ENCODE peak calls at places on chromosomes 11 and 22, in ten cellular contexts. N is pancreas; W is transverse colon; V is posterior vena cava; Z is activated CD8-positive, alpha-beta memory T cell treated with anti-CD3 and anti-CD28 coated beads for 24 hours; L is iris pigment epithelial cell; A is stimulated activated CD4-positive, alpha-beta T cell treated with anti-CD3 and anti-CD28 coated beads, Interleukin-2, amount 100 ng/mL, for 24 hours; J is uterus; I is AG09319; G is NCI-H2081. C is an unnamed sample.

GRCh38 chr11:2389344-2390026 is 11.1 kb upstream of the TSSC4 start:
- DNase-seq in N (no peak), W (no peak), V (no peak), Z (no peak), L (no peak), A (no peak), J (no peak), I (no peak), G (no peak), C (no peak)

GRCh38 chr11:118913411-118914125 is 12.2 kb downstream of the BCL9L start:
- DNase-seq in N (no peak), W (no peak), V (no peak), Z (peak; percentile 77), L (no peak), A (no peak), J (peak; percentile 39), I (no peak), G (no peak), C (peak; percentile 22)

GRCh38 chr11:120028181-120028935 is 109.6 kb downstream of the TRIM29 start:
- DNase-seq in N (no peak), W (no peak), V (peak; percentile 23), Z (no peak), L (no peak), A (no peak), J (no peak), I (no peak), G (no peak), C (no peak)

GRCh38 chr11:117823294-117823940 is 1.1 kb downstream of the FXYD2 start:
- DNase-seq in N (no peak), W (peak; percentile 13), V (peak; percentile 85), Z (no peak), L (no peak), A (no peak), J (peak; percentile 18), I (no peak), G (peak; percentile 7), C (no peak)

GRCh38 chr22:31616315-31616980 is 45.6 kb downstream of the PISD start:
- DNase-seq in N (no peak), W (no peak), V (no peak), Z (no peak), L (no peak), A (peak; percentile 62), J (no peak), I (no peak), G (no peak), C (no peak)

GRCh38 chr11:30585067-30585891 is 874 bp downstream of the MPPED2 start:
- DNase-seq in N (peak; percentile 34), W (no peak), V (peak; percentile 81), Z (peak; percentile 62), L (no peak), A (peak; percentile 21), J (peak; percentile 49), I (no peak), G (no peak), C (no peak)

GRCh38 chr11:110501428-110501827 is 71.7 kb downstream of the FDX1 start:
- DNase-seq in N (no peak), W (no peak), V (no peak), Z (no peak), L (no peak), A (no peak), J (no peak), I (no peak), G (no peak), C (no peak)

GRCh38 chr11:36210529-36210928 is 78.7 kb downstream of the COMMD9 start:
- DNase-seq in N (no peak), W (no peak), V (no peak), Z (no peak), L (peak; percentile 58), A (no peak), J (no peak), I (no peak), G (no peak), C (no peak)

GRCh38 chr11:96061730-96062524 is 138.0 kb upstream of the MTMR2 start:
- DNase-seq in N (no peak), W (no peak), V (no peak), Z (no peak), L (peak; percentile 74), A (no peak), J (no peak), I (no peak), G (no peak), C (no peak)

GRCh38 chr22:21972806-21973205 is 9.8 kb downstream of the TOP3B start:
- DNase-seq in N (no peak), W (no peak), V (no peak), Z (no peak), L (no peak), A (no peak), J (no peak), I (no peak), G (no peak), C (no peak)

GRCh38 chr11:2741377-2742131 is 41.8 kb upstream of the KCNQ1OT1 start:
- DNase-seq in N (no peak), W (no peak), V (peak; percentile 80), Z (no peak), L (peak; percentile 84), A (no peak), J (peak; percentile 57), I (peak; percentile 20), G (no peak), C (peak; percentile 81)

GRCh38 chr11:116446048-116446399 is 326.8 kb downstream of the BUD13 start:
- DNase-seq in N (no peak), W (no peak), V (no peak), Z (no peak), L (no peak), A (no peak), J (no peak), I (no peak), G (no peak), C (no peak)

GRCh38 chr11:133710681-133711240 is 134.6 kb downstream of the SPATA19 start:
- DNase-seq in N (no peak), W (no peak), V (no peak), Z (no peak), L (no peak), A (no peak), J (no peak), I (no peak), G (no peak), C (no peak)

C was measured in ovary.